ENCODE peak calls at places on chromosomes 16 and 17, in ten cellular contexts. I, T, O, B, M, D, X, V, G and C are unnamed samples.

GRCh38 chr16:66881014-66881417 is 701 bp downstream of the PDP2 start:
- DNase-seq in G (no peak), O (no peak), M (no peak), B (no peak), V (no peak), I (no peak), X (no peak), T (no peak), D (peak), C (peak)

GRCh38 chr16:29665294-29666077 is 2.4 kb downstream of the SPN start:
- DNase-seq in G (no peak), T (no peak), D (no peak), X (no peak), M (no peak), I (no peak), V (no peak), B (no peak), O (no peak), C (no peak)

GRCh38 chr17:57682667-57683066 is 62.4 kb downstream of the CCDC182 start:
- DNase-seq in V (no peak), I (no peak), B (no peak), G (no peak), T (peak), M (no peak), D (no peak), X (no peak), O (peak), C (no peak)

GRCh38 chr16:83958842-83959565 is 6.0 kb downstream of the OSGIN1 start:
- DNase-seq in D (no peak), M (no peak), V (no peak), B (no peak), O (no peak), I (no peak), G (no peak), T (no peak), X (no peak), C (no peak)

GRCh38 chr16:57469046-57469445 is 6.6 kb downstream of the POLR2C start:
- DNase-seq in G (no peak), O (peak), I (no peak), D (no peak), V (no peak), M (no peak), T (no peak), B (no peak), X (peak), C (no peak)

GRCh38 chr16:67652578-67653130 is 7.4 kb downstream of the ACD start:
- DNase-seq in B (no peak), G (no peak), O (no peak), T (no peak), M (peak), D (peak), I (no peak), X (no peak), V (no peak), C (no peak)

GRCh38 chr17:73293480-73293911 is 18.3 kb downstream of the CDC42EP4 start:
- DNase-seq in X (peak), M (peak), T (peak), V (peak), B (no peak), D (peak), I (peak), G (peak), O (no peak), C (no peak)

GRCh38 chr17:75288784-75289121 is 480 bp downstream of the SLC25A19 start:
- DNase-seq in I (peak), M (peak), D (no peak), G (no peak), V (no peak), B (peak), X (no peak), O (no peak), T (no peak), C (no peak)

GRCh38 chr16:68397710-68398171 is 50.6 kb downstream of the SMPD3 start:
- DNase-seq in G (no peak), M (no peak), T (no peak), V (no peak), O (no peak), X (no peak), D (no peak), B (no peak), I (no peak), C (no peak)

GRCh38 chr17:30554839-30555751 is 77.9 kb downstream of the GOSR1 start:
- DNase-seq in O (peak), V (no peak), D (no peak), T (no peak), G (no peak), B (no peak), M (peak), I (no peak), X (no peak), C (no peak)

GRCh38 chr17:49703557-49704277 is 4.0 kb downstream of the SLC35B1 start:
- DNase-seq in D (no peak), I (peak), T (no peak), X (no peak), G (no peak), O (no peak), V (no peak), B (no peak), M (peak), C (peak)

GRCh38 chr17:29827179-29827578 is 102.8 kb downstream of the SSH2 start:
- DNase-seq in D (no peak), M (no peak), T (no peak), B (no peak), I (no peak), X (no peak), V (no peak), O (no peak), G (no peak), C (no peak)

GRCh38 chr17:32927724-32928526 is at the start of gene TMEM98:
- DNase-seq in V (no peak), T (no peak), D (peak), O (no peak), G (no peak), I (no peak), X (no peak), B (no peak), M (no peak), C (peak)

GRCh38 chr16:50183316-50183715 is 30.2 kb downstream of the TENT4B start:
- DNase-seq in B (no peak), O (no peak), M (peak), D (no peak), G (no peak), V (no peak), T (no peak), X (no peak), I (peak), C (no peak)

GRCh38 chr17:47905221-47905733 is 9.2 kb downstream of the SP2 start:
- DNase-seq in O (no peak), B (no peak), I (no peak), M (peak), G (peak), X (peak), D (peak), V (peak), T (peak), C (no peak)

GRCh38 chr17:77313831-77314230 is 173.1 kb downstream of the SEC14L1 start:
- DNase-seq in I (no peak), X (peak), M (no peak), D (no peak), G (no peak), T (no peak), O (no peak), V (no peak), B (no peak), C (no peak)

GRCh38 chr16:77531741-77532140 is 96.9 kb upstream of the ADAMTS18 start:
- DNase-seq in T (no peak), B (no peak), G (no peak), D (no peak), V (no peak), M (peak), I (no peak), O (no peak), X (no peak), C (no peak)

GRCh38 chr17:77717941-77718668 is 240.4 kb upstream of the TNRC6C start:
- DNase-seq in B (no peak), T (no peak), X (no peak), G (no peak), I (no peak), M (no peak), O (no peak), V (no peak), D (no peak), C (no peak)

GRCh38 chr17:79001190-79002020 is 8.2 kb downstream of the CANT1 start:
- DNase-seq in O (peak), X (peak), I (no peak), B (no peak), D (peak), T (no peak), V (no peak), M (no peak), G (no peak), C (no peak)

GRCh38 chr17:64174686-64175456 is 44.9 kb upstream of the ERN1 start:
- DNase-seq in X (no peak), I (no peak), V (no peak), B (no peak), T (peak), G (peak), M (no peak), D (peak), O (no peak), C (no peak)

GRCh38 chr17:5789443-5789842 is 205.1 kb upstream of the NLRP1 start:
- DNase-seq in D (no peak), X (no peak), M (no peak), I (no peak), O (no peak), T (no peak), G (no peak), V (no peak), B (no peak), C (no peak)

GRCh38 chr17:47275245-47275984 is 21.8 kb downstream of the ITGB3 start:
- DNase-seq in I (peak), T (peak), V (peak), D (peak), M (peak), O (peak), X (peak), B (no peak), G (peak), C (no peak)